ENCODE peak calls at places on chromosome 6, in seven cellular contexts. F is fibroblast of mammary gland; Z is esophagus squamous epithelium; W is CD4-positive, alpha-beta T cell; L is cardiac fibroblast; I is lung; X is stomach. Y is an unnamed sample.

GRCh38 chr6:144528605-144529425 is 243.7 kb downstream of the UTRN start:
- DNase-seq in F (peak), Z (no peak), W (no peak), L (peak), I (no peak), X (no peak), Y (no peak)

GRCh38 chr6:143999406-143999805 is 8.7 kb downstream of the PLAGL1 start:
- DNase-seq in F (peak), Z (no peak), W (no peak), L (peak), I (no peak), X (no peak), Y (no peak)

GRCh38 chr6:6005467-6006427 is 978 bp downstream of the NRN1 start:
- DNase-seq in F (peak), Z (no peak), W (no peak), L (no peak), I (no peak), X (no peak), Y (no peak)

GRCh38 chr6:54621285-54621684 is 225.3 kb upstream of the FAM83B start:
- DNase-seq in F (no peak), Z (no peak), W (no peak), L (peak), I (no peak), X (no peak), Y (no peak)

GRCh38 chr6:148790817-148791216 is 44.0 kb downstream of the UST start:
- DNase-seq in F (no peak), Z (no peak), W (no peak), L (no peak), I (no peak), X (no peak), Y (no peak)

GRCh38 chr6:21953831-21954801 is 342.7 kb downstream of the PRL start:
- DNase-seq in F (peak), Z (no peak), W (no peak), L (peak), I (no peak), X (no peak), Y (no peak)

GRCh38 chr6:17281497-17282481 is 628 bp downstream of the RBM24 start:
- DNase-seq in F (no peak), Z (no peak), W (no peak), L (peak), I (no peak), X (no peak), Y (peak)

GRCh38 chr6:13407368-13407708 is 79.0 kb upstream of the TBC1D7 start:
- DNase-seq in F (no peak), Z (no peak), W (no peak), L (no peak), I (no peak), X (no peak), Y (no peak)

GRCh38 chr6:9100869-9101575 is 665.7 kb upstream of the SLC35B3 start:
- DNase-seq in F (no peak), Z (no peak), W (no peak), L (no peak), I (no peak), X (no peak), Y (no peak)

GRCh38 chr6:122839906-122840305 is 50.8 kb downstream of the SMPDL3A start:
- DNase-seq in F (no peak), Z (no peak), W (no peak), L (no peak), I (no peak), X (no peak), Y (no peak)

GRCh38 chr6:161660666-161661571 is 387.1 kb upstream of the AGPAT4 start:
- DNase-seq in F (peak), Z (no peak), W (no peak), L (no peak), I (no peak), X (no peak), Y (no peak)

GRCh38 chr6:72272958-72273357 is 348.9 kb upstream of the KCNQ5 start:
- DNase-seq in F (peak), Z (no peak), W (no peak), L (peak), I (no peak), X (no peak), Y (no peak)
- TF ChIP-seq CTCF in F (no peak), Z (no peak), W (no peak), L (no peak), I (no peak), X (no peak), Y (no peak)

DNA sequence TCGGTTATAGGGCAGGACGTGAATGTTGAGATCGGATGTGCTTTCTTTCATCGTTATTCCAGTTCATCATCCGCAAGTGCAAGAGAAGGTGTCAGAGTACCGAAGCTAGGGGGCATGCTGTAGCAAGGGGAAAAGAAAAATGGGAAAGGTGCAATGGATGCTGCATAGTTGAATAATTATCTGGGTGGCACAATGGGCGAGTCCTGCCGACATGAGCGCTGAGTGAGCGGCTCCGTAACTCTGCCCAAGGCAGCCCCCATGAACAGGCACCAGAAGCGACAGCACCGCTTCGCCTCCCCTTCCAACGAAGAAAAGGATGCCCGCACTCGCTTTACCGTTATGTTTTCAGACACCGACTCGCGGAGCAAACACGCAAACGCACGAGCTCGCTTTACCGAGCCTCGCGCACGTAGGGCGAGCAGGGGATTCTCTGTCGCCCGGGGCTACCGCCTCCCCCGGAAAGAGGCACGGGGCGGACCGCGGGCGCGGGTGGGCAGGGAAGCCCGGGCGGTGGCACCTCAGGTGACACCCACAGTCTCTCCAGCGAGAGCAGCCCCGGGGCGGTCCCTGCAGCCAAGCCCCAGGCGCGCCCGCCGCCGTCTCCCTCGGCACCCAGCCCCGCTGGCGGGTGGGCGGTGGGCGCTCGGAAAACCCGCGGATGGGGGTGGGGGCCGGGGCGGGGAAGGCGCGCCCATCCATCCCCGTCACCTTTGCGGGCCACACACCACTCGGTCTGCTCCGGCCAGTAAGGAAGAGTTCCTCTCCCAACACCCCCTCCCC is 654 bp downstream of the WASF1 start:
- DNase-seq in F (peak), Z (no peak), W (peak), L (peak), I (peak), X (peak), Y (peak)
- TF ChIP-seq CTCF in F (peak), Z (peak), W (peak), L (peak), I (peak), X (peak), Y (peak)

GRCh38 chr6:117706504-117706903 is 31.2 kb downstream of the NUS1 start:
- DNase-seq in F (no peak), Z (no peak), W (no peak), L (no peak), I (no peak), X (no peak), Y (no peak)

DNA sequence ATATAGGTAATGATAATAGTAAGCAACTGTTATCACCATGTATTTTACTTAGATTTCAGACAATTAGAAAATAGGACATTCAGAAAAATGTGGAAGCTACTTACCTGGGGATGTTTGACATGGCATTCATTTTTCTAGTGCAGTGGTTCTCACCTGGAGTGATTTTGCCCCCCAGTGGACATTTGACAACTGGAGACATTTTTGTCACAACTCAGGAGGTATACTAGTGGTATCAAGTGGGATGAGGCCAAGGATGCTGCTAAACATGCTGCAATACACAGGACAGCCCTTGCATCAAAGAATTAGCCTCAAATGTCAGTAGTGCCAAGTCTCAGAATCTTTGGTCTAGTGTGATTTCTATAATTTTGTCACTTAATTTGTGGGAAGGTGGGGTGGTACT is 36.1 kb downstream of the NUS1 start:
- DNase-seq in F (no peak), Z (no peak), W (no peak), L (no peak), I (no peak), X (no peak), Y (no peak)
- TF ChIP-seq CTCF in F (peak), Z (peak), W (no peak), L (no peak), I (no peak), X (no peak), Y (no peak)

GRCh38 chr6:167568407-167569024 is 243.6 kb downstream of the TTLL2 start:
- DNase-seq in F (no peak), Z (no peak), W (no peak), L (no peak), I (no peak), X (no peak), Y (no peak)
- TF ChIP-seq CTCF in F (no peak), Z (no peak), W (no peak), L (no peak), I (no peak), X (no peak), Y (no peak)

DNA sequence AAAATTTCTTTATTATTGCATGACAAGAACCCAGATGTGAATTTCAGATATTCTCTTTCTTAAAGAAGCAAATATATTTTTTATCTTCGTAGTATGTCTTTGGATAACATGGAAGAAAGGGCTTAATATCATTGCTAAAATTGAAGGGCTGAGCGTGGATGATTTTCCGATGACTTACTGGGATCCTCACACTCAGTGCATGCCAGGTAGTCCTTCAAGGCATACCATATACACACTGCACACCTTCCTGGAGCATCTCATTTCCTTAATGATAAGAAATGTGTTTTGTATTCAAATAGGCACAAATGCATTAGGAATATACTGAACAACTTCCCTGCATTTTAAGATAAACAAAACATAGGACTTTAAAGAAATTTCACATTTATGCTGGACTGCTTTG is 193.9 kb upstream of the MAP3K7 start:
- DNase-seq in F (no peak), Z (no peak), W (no peak), L (no peak), I (no peak), X (no peak), Y (no peak)
- TF ChIP-seq CTCF in F (no peak), Z (no peak), W (no peak), L (no peak), I (no peak), X (no peak), Y (no peak)

GRCh38 chr6:151690303-151690702 is 117.2 kb upstream of the ESR1 start:
- DNase-seq in F (peak), Z (no peak), W (no peak), L (peak), I (no peak), X (no peak), Y (no peak)
- TF ChIP-seq CTCF in F (peak), Z (no peak), W (peak), L (no peak), I (no peak), X (no peak), Y (no peak)

DNA sequence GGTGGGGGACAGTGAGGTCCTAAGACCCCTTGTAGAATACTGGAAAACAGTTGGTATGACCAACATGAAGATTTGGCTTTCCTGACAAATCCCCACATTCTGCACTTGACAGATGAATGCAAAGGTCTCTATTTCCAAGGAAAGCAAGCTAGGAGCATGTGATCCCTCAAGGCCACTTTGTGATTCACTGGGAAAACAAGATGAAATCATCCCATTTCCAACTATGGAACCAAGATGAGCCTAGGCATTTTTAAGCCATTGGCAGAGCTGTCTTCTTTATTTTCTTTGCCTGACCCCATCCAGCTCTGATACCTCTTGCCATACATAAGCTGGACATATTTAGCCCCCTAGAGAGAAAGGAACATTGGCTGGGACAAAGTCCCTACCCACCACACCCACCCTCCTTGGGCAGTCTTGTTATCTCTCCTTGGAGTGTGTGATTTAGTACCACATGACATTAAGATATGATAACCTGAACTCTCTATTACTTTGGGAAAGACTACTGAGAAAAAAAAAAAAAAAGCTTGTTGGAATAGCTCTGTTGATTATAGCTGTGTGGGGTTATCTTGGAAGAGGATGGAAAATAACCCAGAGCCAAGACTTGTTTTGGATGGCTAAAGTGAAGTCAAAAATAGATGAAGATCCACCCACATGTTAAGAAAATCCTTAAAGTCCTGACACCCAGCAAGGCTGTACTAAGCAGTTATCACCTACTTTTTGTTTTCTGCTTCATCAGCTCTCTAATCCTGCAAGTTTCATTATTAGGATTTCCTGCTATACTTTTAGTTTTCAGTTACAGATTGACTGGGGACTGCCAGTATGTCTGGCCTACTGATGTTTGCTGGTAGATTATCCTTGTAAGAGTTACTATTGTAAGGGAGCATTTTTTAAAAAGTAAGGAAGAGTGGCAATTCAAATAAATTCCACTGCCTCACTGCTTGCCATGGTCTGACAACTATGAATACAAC is 90.1 kb upstream of the PREP start:
- DNase-seq in F (peak), Z (no peak), W (no peak), L (no peak), I (no peak), X (no peak), Y (no peak)
- TF ChIP-seq CTCF in F (no peak), Z (no peak), W (no peak), L (no peak), I (no peak), X (no peak), Y (no peak)

DNA sequence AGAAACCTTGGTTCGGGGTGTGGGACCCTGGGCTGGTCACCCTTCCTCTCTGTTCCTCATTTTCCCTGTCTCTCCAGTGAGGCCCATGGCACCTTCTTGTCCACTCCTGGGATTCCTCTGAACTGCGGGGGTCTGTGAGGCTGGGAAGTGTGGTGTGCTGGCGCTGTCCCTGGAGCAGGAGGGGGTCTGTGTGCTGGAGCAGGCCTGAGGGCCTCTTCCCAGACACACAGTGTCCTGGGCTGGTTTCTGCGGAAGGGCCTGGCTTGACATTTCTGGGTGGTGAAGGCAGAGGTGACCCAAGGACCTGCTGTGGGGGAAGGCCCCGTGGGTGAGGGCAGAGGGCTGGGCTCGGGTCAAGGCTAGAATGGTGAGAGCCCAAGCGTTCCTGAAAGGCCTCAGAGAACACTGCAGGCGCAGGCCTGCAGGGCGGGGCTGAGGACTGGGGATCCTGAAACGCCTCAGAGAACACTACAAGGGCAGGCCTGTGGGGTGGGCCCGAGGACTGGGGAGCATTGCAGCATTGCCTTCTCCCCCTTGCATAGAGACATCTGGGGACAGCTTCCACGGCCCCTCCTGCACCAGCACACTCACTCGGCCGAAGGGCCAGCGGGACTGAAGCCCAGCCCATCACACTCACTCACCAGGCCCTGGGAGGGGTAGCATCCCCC is 10.6 kb upstream of the BAK1 start:
- DNase-seq in F (peak), Z (no peak), W (no peak), L (peak), I (peak), X (peak), Y (no peak)
- TF ChIP-seq CTCF in F (no peak), Z (peak), W (no peak), L (peak), I (no peak), X (no peak), Y (no peak)

GRCh38 chr6:125154184-125155135 is 887 bp downstream of the TPD52L1 start:
- DNase-seq in F (peak), Z (no peak), W (no peak), L (peak), I (peak), X (no peak), Y (peak)
- TF ChIP-seq CTCF in F (peak), Z (peak), W (no peak), L (peak), I (no peak), X (no peak), Y (peak)